ENCODE peak calls at places on chromosomes 6 and 20, in eight cellular contexts. V, I, R, Z, J, H, U and E are unnamed samples.

GRCh38 chr20:840858-841567 is 7.5 kb downstream of the FAM110A start:
- DNase-seq in Z (no peak), V (no peak), I (peak), U (no peak), H (peak), J (no peak), R (no peak), E (no peak)

GRCh38 chr20:47974234-47974878 is 189.1 kb upstream of the SULF2 start:
- DNase-seq in U (no peak), Z (no peak), R (no peak), V (no peak), J (no peak), H (no peak), I (no peak), E (no peak)

GRCh38 chr6:133724726-133725125 is 164.2 kb upstream of the TCF21 start:
- DNase-seq in I (no peak), R (peak), J (no peak), U (no peak), V (peak), H (no peak), Z (no peak), E (no peak)

GRCh38 chr6:134436281-134436815 is 118.4 kb upstream of the SGK1 start:
- DNase-seq in R (peak), U (peak), H (peak), Z (no peak), V (peak), I (peak), J (peak), E (peak)

GRCh38 chr6:27760464-27760863 is 151.7 kb downstream of the OR2B2 start:
- DNase-seq in J (no peak), U (no peak), R (no peak), I (no peak), H (no peak), V (no peak), Z (no peak), E (no peak)

GRCh38 chr6:17638212-17638611 is 38.1 kb downstream of the FAM8A1 start:
- DNase-seq in R (no peak), Z (no peak), V (no peak), U (no peak), H (no peak), J (no peak), I (no peak), E (no peak)

GRCh38 chr6:154909821-154910220 is 85.3 kb upstream of the TIAM2 start:
- DNase-seq in H (no peak), Z (no peak), U (no peak), I (no peak), R (peak), J (no peak), V (no peak), E (no peak)

GRCh38 chr6:113672691-113673149 is 184.4 kb upstream of the MARCKS start:
- DNase-seq in J (no peak), H (no peak), I (no peak), U (no peak), V (no peak), R (peak), Z (peak), E (peak)

GRCh38 chr6:110355031-110355430 is 3.1 kb downstream of the METTL24 start:
- DNase-seq in U (no peak), H (no peak), I (no peak), J (no peak), Z (no peak), V (no peak), R (no peak), E (no peak)

GRCh38 chr6:28710466-28711191 is 184.9 kb downstream of the GPX5 start:
- DNase-seq in H (no peak), J (no peak), V (peak), U (no peak), Z (no peak), I (no peak), R (no peak), E (no peak)

GRCh38 chr6:23611776-23612381 is 514.1 kb upstream of the NRSN1 start:
- DNase-seq in Z (peak), I (no peak), R (peak), J (no peak), U (no peak), V (no peak), H (no peak), E (no peak)

GRCh38 chr20:37833172-37833915 is 69.6 kb upstream of the VSTM2L start:
- DNase-seq in U (no peak), H (no peak), Z (no peak), R (no peak), V (no peak), J (no peak), I (no peak), E (no peak)

GRCh38 chr6:28809947-28810654 is 113.7 kb downstream of the TRIM27 start:
- DNase-seq in Z (peak), H (no peak), R (no peak), J (no peak), V (no peak), I (no peak), U (no peak), E (no peak)

GRCh38 chr20:6665621-6666345 is 101.7 kb upstream of the BMP2 start:
- DNase-seq in Z (no peak), U (no peak), J (no peak), R (peak), V (no peak), H (no peak), I (no peak), E (no peak)

GRCh38 chr6:57074383-57074782 is 15.6 kb upstream of the ZNF451 start:
- DNase-seq in U (no peak), I (no peak), H (no peak), Z (no peak), R (no peak), V (no peak), J (no peak), E (no peak)

GRCh38 chr6:38131527-38131965 is 312.0 kb downstream of the ZFAND3 start:
- DNase-seq in V (peak), I (no peak), Z (no peak), R (peak), H (peak), U (no peak), J (no peak), E (peak)

GRCh38 chr6:33091957-33092356 is 16.2 kb downstream of the HLA-DPB1 start:
- DNase-seq in V (no peak), U (peak), I (peak), Z (no peak), H (peak), R (peak), J (peak), E (no peak)

GRCh38 chr20:17958326-17959256 is 10.0 kb downstream of the SNX5 start:
- DNase-seq in J (no peak), I (no peak), U (no peak), V (no peak), R (no peak), Z (no peak), H (no peak), E (no peak)

GRCh38 chr6:110543106-110543505 is 66.7 kb upstream of the SLC22A16 start:
- DNase-seq in V (no peak), U (no peak), R (no peak), H (no peak), J (no peak), I (no peak), Z (no peak), E (no peak)